ENCODE peak calls at places on chromosomes 7 and 10, in six cellular contexts. I is NCI-H774, T is HTR-8/SVneo, F is NCI-H82, V is NCI-H748 treated with DMSO at 0.1 percent for 48 hours, X is sigmoid colon. E is an unnamed sample.

GRCh38 chr7:155381852-155382801 is 75.8 kb upstream of the EN2 start:
- DNase-seq in I (no peak), T (no peak), F (no peak), V (no peak), X (no peak), E (no peak)

GRCh38 chr7:74032624-74033371 is 4.8 kb downstream of the ELN start:
- DNase-seq in I (no peak), T (no peak), F (no peak), V (no peak), X (no peak), E (no peak)

GRCh38 chr7:22688034-22688433 is 39.0 kb upstream of the IL6 start:
- DNase-seq in I (no peak), T (no peak), F (no peak), V (no peak), X (no peak), E (no peak)

GRCh38 chr7:114409750-114410149 is 4.9 kb upstream of the FOXP2 start:
- DNase-seq in I (no peak), T (no peak), F (no peak), V (no peak), X (no peak), E (no peak)

GRCh38 chr10:102479651-102480050 is 22.9 kb downstream of the ACTR1A start:
- DNase-seq in I (no peak), T (no peak), F (no peak), V (no peak), X (no peak), E (no peak)

GRCh38 chr10:129332476-129332875 is 134.6 kb upstream of the MGMT start:
- DNase-seq in I (no peak), T (no peak), F (peak), V (no peak), X (no peak), E (no peak)

GRCh38 chr7:117458977-117459583 is 20.7 kb upstream of the CFTR start:
- DNase-seq in I (peak), T (peak), F (peak), V (peak), X (no peak), E (no peak)

GRCh38 chr7:34107306-34107705 is 202.0 kb downstream of the BMPER start:
- DNase-seq in I (no peak), T (no peak), F (no peak), V (no peak), X (no peak), E (no peak)

GRCh38 chr7:51590746-51591145 is 274.1 kb upstream of the COBL start:
- DNase-seq in I (no peak), T (no peak), F (peak), V (no peak), X (no peak), E (no peak)

GRCh38 chr10:76774987-76775603 is 862.5 kb downstream of the KCNMA1 start:
- DNase-seq in I (no peak), T (no peak), F (no peak), V (no peak), X (no peak), E (no peak)

GRCh38 chr7:31114593-31115343 is 62.7 kb downstream of the ADCYAP1R1 start:
- DNase-seq in I (no peak), T (no peak), F (no peak), V (no peak), X (no peak), E (no peak)

GRCh38 chr10:110355922-110356627 is 51.4 kb upstream of the SMNDC1 start:
- DNase-seq in I (no peak), T (no peak), F (no peak), V (no peak), X (no peak), E (no peak)

GRCh38 chr7:54542920-54543539 is 855 bp downstream of the VSTM2A start:
- DNase-seq in I (peak), T (no peak), F (peak), V (peak), X (no peak), E (no peak)

GRCh38 chr7:79414910-79415309 is 38.6 kb downstream of the MAGI2 start:
- DNase-seq in I (no peak), T (no peak), F (no peak), V (no peak), X (no peak), E (no peak)

GRCh38 chr10:114181971-114182370 is 2.8 kb downstream of the TDRD1 start:
- DNase-seq in I (no peak), T (no peak), F (no peak), V (no peak), X (no peak), E (no peak)